ENCODE peak calls at places on chromosomes 3 and 15, in eight cellular contexts. U is HL-60, Q is Calu3, O is Panc1, L is B cell, G is epithelial cell of esophagus, T is bronchial epithelial cell, V is A549. P is an unnamed sample.

GRCh38 chr3:133832802-133833144 is 27.2 kb downstream of the SRPRB start:
- DNase-seq in U (no peak), L (no peak), G (no peak), O (no peak), Q (no peak), T (no peak), V (no peak), P (no peak)

GRCh38 chr15:57330619-57331018 is 45.7 kb upstream of the CGNL1 start:
- DNase-seq in Q (no peak), L (no peak), G (no peak), U (no peak), O (no peak), T (no peak), V (no peak), P (no peak)

GRCh38 chr3:66473637-66474036 is 27.2 kb downstream of the LRIG1 start:
- DNase-seq in L (no peak), O (no peak), V (no peak), T (no peak), G (no peak), U (no peak), Q (no peak), P (no peak)

GRCh38 chr15:59244337-59244736 is 37.7 kb downstream of the LDHAL6B start:
- DNase-seq in L (no peak), O (no peak), G (no peak), V (peak), U (no peak), T (no peak), Q (peak), P (peak)

GRCh38 chr3:155026999-155027591 is 53.0 kb upstream of the MME start:
- DNase-seq in V (no peak), G (no peak), O (no peak), U (peak), T (no peak), L (no peak), Q (no peak), P (no peak)

GRCh38 chr3:184717608-184717995 is 5.7 kb upstream of the MAGEF1 start:
- DNase-seq in L (no peak), V (no peak), Q (no peak), O (no peak), U (no peak), T (no peak), G (no peak), P (no peak)

GRCh38 chr3:71684752-71685151 is 40.5 kb downstream of the EIF4E3 start:
- DNase-seq in L (no peak), T (peak), V (no peak), Q (peak), U (no peak), O (no peak), G (peak), P (no peak)

GRCh38 chr15:89926158-89926557 is 13.4 kb upstream of the ARPIN start:
- DNase-seq in V (no peak), U (no peak), T (no peak), L (no peak), O (no peak), Q (no peak), G (no peak), P (no peak)

GRCh38 chr3:98967758-98968157 is 66.3 kb upstream of the DCBLD2 start:
- DNase-seq in O (no peak), G (no peak), L (no peak), U (no peak), V (no peak), T (peak), Q (no peak), P (no peak)

GRCh38 chr15:57160823-57161560 is 215.3 kb upstream of the CGNL1 start:
- DNase-seq in Q (no peak), O (no peak), V (no peak), G (no peak), L (no peak), T (no peak), U (no peak), P (no peak)

GRCh38 chr3:140050977-140051957 is 116.3 kb downstream of the CLSTN2 start:
- DNase-seq in V (no peak), G (peak), U (no peak), Q (no peak), L (no peak), T (peak), O (no peak), P (no peak)

GRCh38 chr15:96273317-96274086 is 57.0 kb upstream of the NR2F2 start:
- DNase-seq in G (peak), T (peak), O (peak), L (no peak), Q (peak), V (peak), U (no peak), P (no peak)

GRCh38 chr15:93042691-93043378 is 46.2 kb downstream of the RGMA start:
- DNase-seq in V (no peak), L (no peak), T (no peak), U (no peak), Q (no peak), O (no peak), G (no peak), P (no peak)

GRCh38 chr15:63296195-63296594 is 18.8 kb downstream of the APH1B start:
- DNase-seq in L (no peak), T (no peak), U (no peak), O (no peak), G (no peak), V (no peak), Q (no peak), P (no peak)

GRCh38 chr3:127718916-127719290 is 46.2 kb downstream of the ABTB1 start:
- DNase-seq in T (no peak), L (no peak), G (no peak), O (no peak), Q (no peak), U (no peak), V (no peak), P (no peak)

GRCh38 chr15:25774871-25775270 is 88.3 kb downstream of the ATP10A start:
- DNase-seq in G (no peak), V (no peak), L (no peak), U (no peak), Q (no peak), T (no peak), O (no peak), P (no peak)

GRCh38 chr3:38528457-38528856 is 32.3 kb downstream of the EXOG start:
- DNase-seq in O (no peak), G (no peak), L (no peak), U (no peak), T (no peak), Q (no peak), V (no peak), P (no peak)

GRCh38 chr15:79233236-79233635 is 49.3 kb upstream of the ANKRD34C start:
- DNase-seq in L (no peak), O (no peak), V (no peak), T (no peak), G (no peak), U (no peak), Q (no peak), P (no peak)

GRCh38 chr3:85533586-85533985 is 574.8 kb downstream of the CADM2 start:
- DNase-seq in G (no peak), T (no peak), V (no peak), L (no peak), U (no peak), Q (no peak), O (no peak), P (no peak)

GRCh38 chr3:185830018-185830797 is 5.4 kb upstream of the IGF2BP2 start:
- DNase-seq in G (no peak), U (no peak), Q (no peak), L (no peak), O (no peak), V (no peak), T (no peak), P (no peak)

GRCh38 chr15:84981711-84982300 is at the start of gene PDE8A:
- DNase-seq in T (no peak), O (no peak), G (peak), L (peak), U (peak), Q (peak), V (peak), P (peak)

GRCh38 chr3:54374214-54374855 is 252.0 kb downstream of the CACNA2D3 start:
- DNase-seq in Q (peak), V (peak), T (peak), O (no peak), G (no peak), U (no peak), L (no peak), P (peak)
- TF ChIP-seq CTCF in Q (no peak), V (peak), T (peak), O (peak), G (peak), U (peak), L (no peak), P (peak)

GRCh38 chr3:48411606-48412374 is 18.1 kb downstream of the PLXNB1 start:
- DNase-seq in G (no peak), T (no peak), Q (no peak), O (no peak), V (no peak), L (no peak), U (no peak), P (no peak)
- TF ChIP-seq CTCF in G (no peak), T (no peak), Q (no peak), O (no peak), V (no peak), L (no peak), U (no peak), P (no peak)

GRCh38 chr15:71440479-71441071 is 325.3 kb downstream of the THSD4 start:
- DNase-seq in G (peak), V (peak), Q (no peak), O (peak), T (peak), U (no peak), L (peak), P (peak)
- TF ChIP-seq CTCF in G (peak), V (peak), Q (peak), O (peak), T (peak), U (no peak), L (peak), P (peak)

DNA sequence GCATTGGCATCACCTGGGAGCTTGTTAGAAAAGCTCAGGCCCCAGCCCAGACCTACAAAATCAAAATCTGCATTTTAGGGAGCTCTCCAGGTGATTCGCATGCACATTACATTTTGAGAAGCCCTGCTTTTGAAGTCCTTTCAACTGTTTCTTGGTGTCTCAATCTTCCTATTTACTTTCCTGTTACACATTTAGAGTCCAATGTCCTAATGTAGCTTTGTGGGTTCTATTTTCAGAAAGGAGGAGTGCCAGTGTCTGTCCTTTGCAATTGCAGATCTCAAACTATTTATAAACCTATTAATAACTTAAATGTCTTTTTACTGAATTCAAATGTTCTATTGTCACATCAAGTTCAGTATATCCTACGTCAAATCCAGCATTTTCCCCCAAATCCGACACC is 27.8 kb upstream of the MYRIP start:
- DNase-seq in T (no peak), Q (no peak), V (no peak), G (no peak), U (no peak), O (no peak), L (no peak), P (no peak)
- TF ChIP-seq CTCF in T (no peak), Q (no peak), V (no peak), G (no peak), U (no peak), O (no peak), L (no peak), P (no peak)